ENCODE peak calls at places on chromosomes 3 and 15, in four cellular contexts. K is pancreas, H is psoas muscle, E is H9. N is an unnamed sample. For H3K4me1, the result is how much of the 10 kb centered on the place peaks cover.

GRCh38 chr3:52528596-52529375 is 4.9 kb downstream of the NT5DC2 start:
- DNase-seq in E (no peak), H (peak), K (peak), N (peak)

GRCh38 chr15:40054056-40054745 is 15.2 kb upstream of the SRP14 start:
- DNase-seq in K (no peak), H (no peak), E (peak), N (no peak)

GRCh38 chr3:130975251-130975650 is 51.4 kb downstream of the ASTE1 start:
- DNase-seq in E (no peak), K (no peak), H (no peak), N (no peak)

GRCh38 chr3:4494807-4495200 is 1.7 kb downstream of the ITPR1 start:
- DNase-seq in H (no peak), K (no peak), E (no peak), N (no peak)

GRCh38 chr3:195810455-195810845 is 1.3 kb downstream of the MUC4 start:
- DNase-seq in H (no peak), K (no peak), E (no peak), N (peak)

GRCh38 chr3:121855555-121855954 is 20.5 kb downstream of the EAF2 start:
- DNase-seq in K (no peak), H (no peak), E (no peak), N (no peak)

GRCh38 chr3:179949428-179949827 is 87.3 kb downstream of the PEX5L start:
- DNase-seq in E (no peak), H (no peak), K (no peak), N (no peak)

GRCh38 chr15:71549100-71549499 is 261.3 kb upstream of the NR2E3 start:
- DNase-seq in K (no peak), H (no peak), E (no peak), N (no peak)

GRCh38 chr3:167497903-167498302 is 24.1 kb upstream of the SERPINI2 start:
- DNase-seq in K (no peak), H (no peak), E (no peak), N (no peak)

GRCh38 chr3:169348981-169349942 is 314.2 kb downstream of the MECOM start:
- DNase-seq in E (no peak), H (no peak), K (no peak), N (no peak)

GRCh38 chr3:151770941-151771340 is 37.2 kb downstream of the AADACL2 start:
- DNase-seq in K (peak), H (peak), E (no peak), N (no peak)

GRCh38 chr3:140942221-140943104 is 827 bp downstream of the SLC25A36 start:
- DNase-seq in E (peak), H (peak), K (peak), N (peak)

GRCh38 chr15:100284191-100284590 is 57.6 kb downstream of the ADAMTS17 start:
- DNase-seq in H (no peak), E (no peak), K (no peak), N (no peak)

GRCh38 chr3:58973796-58974195 is 76.0 kb downstream of the CFAP20DC start:
- DNase-seq in H (no peak), K (no peak), E (no peak), N (no peak)

GRCh38 chr3:30043156-30043555 is 563.2 kb upstream of the TGFBR2 start:
- DNase-seq in E (no peak), K (no peak), H (no peak), N (no peak)

GRCh38 chr3:30044515-30044914 is 561.9 kb upstream of the TGFBR2 start:
- DNase-seq in H (no peak), E (no peak), K (no peak), N (no peak)

GRCh38 chr3:30042274-30042859 is 564.0 kb upstream of the TGFBR2 start:
- DNase-seq in K (no peak), H (peak), E (peak), N (no peak)
- H3K4me1 ChIP-seq in K (under half), H (under half), E (under half), N (under half)

DNA sequence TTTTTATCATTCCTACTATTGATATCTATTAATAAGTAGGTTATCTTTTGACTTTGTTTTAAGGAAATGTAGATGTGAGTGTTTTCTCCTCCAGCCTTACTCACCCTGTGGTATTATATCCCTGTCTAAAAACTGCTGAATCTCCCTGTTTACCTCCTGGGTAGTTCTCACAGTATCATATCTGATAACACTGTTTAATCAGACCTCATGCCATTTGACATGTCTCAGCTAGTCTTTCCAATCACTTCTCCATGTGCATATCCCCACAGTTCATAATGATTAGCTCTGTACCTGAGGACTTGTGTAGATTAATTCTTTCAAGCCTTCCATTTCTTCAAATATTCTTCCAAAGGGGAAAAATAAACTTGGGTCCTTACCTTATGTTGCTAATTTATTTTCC is 30.7 kb downstream of the DUOX2 start:
- DNase-seq in K (no peak), H (no peak), E (no peak), N (no peak)
- H3K27ac ChIP-seq in K (peak), H (no peak), E (no peak), N (no peak)

GRCh38 chr15:69924531-69924930 is 173.2 kb downstream of the TLE3 start:
- DNase-seq in K (no peak), E (no peak), H (no peak), N (no peak)
- TF ChIP-seq CTCF in K (no peak), E (no peak), H (no peak), N (no peak)

GRCh38 chr15:67142142-67143092 is 77.0 kb downstream of the SMAD3 start:
- DNase-seq in K (no peak), H (peak), E (no peak), N (no peak)
- H3K4me1 ChIP-seq in K (under half), H (half or more), E (under half), N (under half)

N was measured in breast epithelium.